ENCODE peak calls at places on chromosomes 6 and 20, in seven cellular contexts. O, E, Y, N, I, G and C are unnamed samples.

GRCh38 chr6:36968266-36968977 is 13.9 kb downstream of the PI16 start:
- DNase-seq in O (no peak), E (no peak), Y (no peak), N (no peak), I (no peak), G (no peak), C (no peak)

GRCh38 chr6:65155083-65155482 is 551.9 kb downstream of the EYS start:
- DNase-seq in O (no peak), E (no peak), Y (no peak), N (peak), I (no peak), G (no peak), C (no peak)

GRCh38 chr20:57417830-57418780 is 26.9 kb downstream of the RBM38 start:
- DNase-seq in O (no peak), E (no peak), Y (no peak), N (no peak), I (no peak), G (no peak), C (no peak)

GRCh38 chr6:156988276-156989158 is 211.3 kb downstream of the ARID1B start:
- DNase-seq in O (no peak), E (no peak), Y (no peak), N (peak), I (peak), G (peak), C (no peak)

GRCh38 chr6:139748353-139749146 is 374.1 kb upstream of the CITED2 start:
- DNase-seq in O (no peak), E (peak), Y (no peak), N (peak), I (peak), G (peak), C (no peak)

GRCh38 chr6:138001750-138002349 is 105.4 kb downstream of the PERP start:
- DNase-seq in O (peak), E (peak), Y (no peak), N (peak), I (peak), G (peak), C (peak)

GRCh38 chr20:38297916-38298674 is 5.9 kb upstream of the BPI start:
- DNase-seq in O (no peak), E (no peak), Y (no peak), N (no peak), I (no peak), G (no peak), C (no peak)

GRCh38 chr20:47502271-47502730 is 614 bp downstream of the NCOA3 start:
- DNase-seq in O (peak), E (peak), Y (no peak), N (peak), I (peak), G (peak), C (peak)

GRCh38 chr6:168225471-168225901 is 94.1 kb downstream of the DACT2 start:
- DNase-seq in O (no peak), E (no peak), Y (peak), N (peak), I (peak), G (peak), C (no peak)

GRCh38 chr6:52741872-52742271 is 21.4 kb downstream of the GSTA2 start:
- DNase-seq in O (no peak), E (no peak), Y (no peak), N (no peak), I (no peak), G (no peak), C (no peak)

GRCh38 chr20:64104667-64105451 is 2.5 kb downstream of the NPBWR2 start:
- DNase-seq in O (peak), E (no peak), Y (no peak), N (no peak), I (no peak), G (no peak), C (no peak)

GRCh38 chr20:46021361-46022359 is 7.4 kb upstream of the SLC12A5 start:
- DNase-seq in O (peak), E (no peak), Y (peak), N (peak), I (peak), G (peak), C (peak)

GRCh38 chr6:151998784-151999183 is 191.3 kb downstream of the ESR1 start:
- DNase-seq in O (no peak), E (no peak), Y (no peak), N (no peak), I (no peak), G (no peak), C (no peak)

GRCh38 chr6:37024665-37025337 is 19.3 kb downstream of the FGD2 start:
- DNase-seq in O (no peak), E (peak), Y (no peak), N (no peak), I (no peak), G (no peak), C (no peak)

GRCh38 chr20:61801857-61802442 is 263.7 kb downstream of the TAF4 start:
- DNase-seq in O (no peak), E (no peak), Y (no peak), N (no peak), I (no peak), G (no peak), C (no peak)

GRCh38 chr6:9978480-9978879 is 436.4 kb downstream of the TFAP2A start:
- DNase-seq in O (no peak), E (no peak), Y (no peak), N (no peak), I (no peak), G (no peak), C (no peak)

GRCh38 chr6:15623282-15624116 is 39.3 kb downstream of the DTNBP1 start:
- DNase-seq in O (no peak), E (peak), Y (no peak), N (peak), I (peak), G (peak), C (no peak)

GRCh38 chr6:20953019-20953418 is 418.8 kb downstream of the CDKAL1 start:
- DNase-seq in O (no peak), E (no peak), Y (no peak), N (no peak), I (peak), G (no peak), C (no peak)

GRCh38 chr20:38238834-38239233 is 21.7 kb downstream of the KIAA1755 start:
- DNase-seq in O (no peak), E (no peak), Y (no peak), N (no peak), I (no peak), G (no peak), C (no peak)

GRCh38 chr20:43938017-43938655 is 23.5 kb downstream of the TOX2 start:
- DNase-seq in O (no peak), E (no peak), Y (no peak), N (no peak), I (no peak), G (peak), C (no peak)

GRCh38 chr6:57324538-57324937 is 7.1 kb downstream of the PRIM2 start:
- DNase-seq in O (no peak), E (peak), Y (no peak), N (peak), I (no peak), G (peak), C (no peak)

GRCh38 chr20:1654994-1655393 is 2.6 kb downstream of the SIRPG start:
- DNase-seq in O (no peak), E (no peak), Y (no peak), N (no peak), I (no peak), G (no peak), C (no peak)

GRCh38 chr6:158475344-158476302 is 84.3 kb upstream of the TMEM181 start:
- DNase-seq in O (no peak), E (peak), Y (no peak), N (no peak), I (no peak), G (peak), C (no peak)

GRCh38 chr6:170127151-170127550 is 163.7 kb downstream of the DLL1 start:
- DNase-seq in O (peak), E (no peak), Y (no peak), N (no peak), I (no peak), G (no peak), C (no peak)

GRCh38 chr20:3314391-3314790 is 75.4 kb upstream of the SLC4A11 start:
- DNase-seq in O (no peak), E (no peak), Y (no peak), N (no peak), I (peak), G (no peak), C (no peak)

GRCh38 chr6:2396856-2397640 is 151.6 kb upstream of the GMDS start:
- DNase-seq in O (no peak), E (peak), Y (no peak), N (peak), I (no peak), G (peak), C (no peak)

GRCh38 chr6:34574647-34575293 is 18.6 kb upstream of the SPDEF start:
- DNase-seq in O (no peak), E (no peak), Y (no peak), N (no peak), I (no peak), G (no peak), C (no peak)

DNA sequence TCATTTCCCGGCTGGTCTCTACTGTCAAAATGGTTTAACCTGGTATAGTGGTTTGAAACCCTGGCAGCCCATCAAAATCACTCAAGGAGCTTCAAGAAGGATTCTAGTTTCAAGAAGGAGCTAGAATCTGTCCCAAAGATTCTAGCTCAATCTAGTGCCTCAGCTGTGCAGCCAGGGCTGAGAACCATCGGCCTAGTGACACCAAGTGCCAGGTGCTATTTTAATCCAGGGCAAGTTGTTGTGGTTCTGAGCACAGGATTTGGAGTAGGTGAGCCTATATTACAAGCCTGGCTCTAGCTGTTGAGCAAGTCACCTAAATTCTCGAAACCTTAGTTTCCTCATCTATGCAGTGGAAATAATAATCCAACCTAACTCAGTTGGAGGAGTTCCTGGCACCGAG is 3.7 kb downstream of the MOCS1 start:
- DNase-seq in O (no peak), E (no peak), Y (no peak), N (no peak), I (no peak), G (no peak), C (no peak)
- H3K4ac ChIP-seq in O (no peak), E (no peak), Y (no peak), N (no peak), I (no peak), G (no peak), C (no peak)

GRCh38 chr6:155330922-155331321 is 16.6 kb upstream of the TFB1M start:
- DNase-seq in O (no peak), E (no peak), Y (no peak), N (no peak), I (no peak), G (no peak), C (no peak)
- H3K4ac ChIP-seq in O (no peak), E (no peak), Y (no peak), N (no peak), I (no peak), G (no peak), C (no peak)

GRCh38 chr20:4722571-4722970 is 862 bp downstream of the PRND start:
- DNase-seq in O (no peak), E (no peak), Y (no peak), N (no peak), I (peak), G (no peak), C (no peak)

GRCh38 chr20:4721719-4722118 is at the start of gene PRND:
- DNase-seq in O (no peak), E (no peak), Y (no peak), N (no peak), I (peak), G (no peak), C (no peak)

GRCh38 chr20:4719190-4719589 is 2.5 kb upstream of the PRND start:
- DNase-seq in O (no peak), E (no peak), Y (no peak), N (no peak), I (no peak), G (no peak), C (no peak)

GRCh38 chr20:4720121-4720976 is 1.4 kb upstream of the PRND start:
- DNase-seq in O (peak), E (peak), Y (peak), N (peak), I (peak), G (peak), C (peak)

DNA sequence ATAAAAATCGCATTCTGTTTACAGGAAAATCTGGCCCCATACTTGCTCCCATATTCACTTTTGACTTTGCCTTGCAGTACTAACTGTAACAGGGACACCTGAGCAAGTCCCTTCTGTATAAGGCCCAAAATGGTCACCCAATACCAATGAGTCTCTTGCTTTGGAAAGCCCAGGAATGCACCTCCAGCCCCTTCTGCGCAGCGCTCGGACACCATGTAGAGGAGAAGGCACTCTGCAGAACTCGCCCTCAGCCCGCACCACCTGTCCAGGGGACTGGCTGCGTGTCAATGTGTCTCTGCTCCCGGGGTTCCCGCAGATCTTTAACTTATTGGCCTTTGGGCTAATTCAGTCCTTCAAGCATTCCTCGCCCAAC is 746 bp upstream of the PRND start:
- DNase-seq in O (no peak), E (no peak), Y (peak), N (peak), I (no peak), G (no peak), C (no peak)
- H3K4ac ChIP-seq in O (no peak), E (no peak), Y (no peak), N (no peak), I (no peak), G (no peak), C (no peak)

GRCh38 chr6:43717389-43717788 is 29.8 kb upstream of the MRPS18A start:
- DNase-seq in O (no peak), E (no peak), Y (no peak), N (no peak), I (no peak), G (no peak), C (no peak)

GRCh38 chr6:43717822-43718221 is 30.2 kb upstream of the MRPS18A start:
- DNase-seq in O (no peak), E (no peak), Y (no peak), N (no peak), I (no peak), G (no peak), C (no peak)

GRCh38 chr6:43714311-43715055 is 26.9 kb upstream of the MRPS18A start:
- DNase-seq in O (no peak), E (peak), Y (no peak), N (no peak), I (no peak), G (no peak), C (no peak)

GRCh38 chr6:43715056-43715788 is 27.6 kb upstream of the MRPS18A start:
- DNase-seq in O (no peak), E (no peak), Y (no peak), N (no peak), I (no peak), G (no peak), C (no peak)

DNA sequence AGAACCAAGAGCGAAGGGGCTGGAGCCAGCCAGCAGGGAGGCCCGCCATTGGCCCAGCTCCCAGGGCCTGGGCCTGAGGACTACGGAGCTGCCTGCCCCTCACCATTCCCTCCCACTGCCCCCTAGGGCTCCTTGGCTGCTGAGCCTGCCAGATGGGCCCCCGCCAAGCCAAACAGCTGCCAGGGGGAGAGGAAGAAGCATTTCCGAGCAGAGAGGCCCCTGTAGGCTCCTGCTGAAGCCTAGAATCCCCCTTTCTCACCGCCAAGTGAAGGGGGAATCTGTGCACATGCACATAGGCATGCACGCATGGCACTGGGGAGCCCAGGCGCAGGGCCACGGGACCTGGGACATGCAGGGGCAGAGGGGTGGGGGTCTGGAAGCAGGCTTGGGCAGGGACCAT is 28.5 kb upstream of the MRPS18A start:
- DNase-seq in O (no peak), E (no peak), Y (no peak), N (no peak), I (no peak), G (no peak), C (no peak)
- H3K4ac ChIP-seq in O (no peak), E (no peak), Y (no peak), N (no peak), I (no peak), G (no peak), C (no peak)

GRCh38 chr6:68443704-68444103 is 191.4 kb upstream of the ADGRB3 start:
- DNase-seq in O (no peak), E (no peak), Y (no peak), N (no peak), I (no peak), G (no peak), C (no peak)

GRCh38 chr6:68447112-68447511 is 188.0 kb upstream of the ADGRB3 start:
- DNase-seq in O (peak), E (no peak), Y (peak), N (no peak), I (peak), G (no peak), C (no peak)

DNA sequence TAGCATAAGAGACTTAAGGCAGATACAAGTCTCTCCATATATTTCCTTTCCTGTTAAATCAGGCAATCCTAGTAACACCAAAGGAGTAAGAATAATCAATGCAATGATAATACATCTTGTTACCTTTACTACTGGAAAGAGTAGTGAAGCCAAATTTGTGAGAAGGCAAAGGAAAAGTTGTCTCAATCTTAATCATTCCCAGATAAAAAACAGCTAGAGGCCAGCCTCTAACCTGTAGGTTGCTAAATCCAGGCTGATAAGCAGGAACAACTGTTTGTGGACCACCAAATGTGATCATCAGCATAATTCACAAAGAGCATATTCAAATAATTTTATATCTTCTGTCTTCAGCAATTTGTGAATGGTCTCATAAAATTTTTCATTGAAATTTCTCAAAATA is 189.2 kb upstream of the ADGRB3 start:
- DNase-seq in O (no peak), E (no peak), Y (no peak), N (no peak), I (peak), G (no peak), C (no peak)
- H3K4ac ChIP-seq in O (no peak), E (no peak), Y (no peak), N (no peak), I (no peak), G (no peak), C (no peak)

DNA sequence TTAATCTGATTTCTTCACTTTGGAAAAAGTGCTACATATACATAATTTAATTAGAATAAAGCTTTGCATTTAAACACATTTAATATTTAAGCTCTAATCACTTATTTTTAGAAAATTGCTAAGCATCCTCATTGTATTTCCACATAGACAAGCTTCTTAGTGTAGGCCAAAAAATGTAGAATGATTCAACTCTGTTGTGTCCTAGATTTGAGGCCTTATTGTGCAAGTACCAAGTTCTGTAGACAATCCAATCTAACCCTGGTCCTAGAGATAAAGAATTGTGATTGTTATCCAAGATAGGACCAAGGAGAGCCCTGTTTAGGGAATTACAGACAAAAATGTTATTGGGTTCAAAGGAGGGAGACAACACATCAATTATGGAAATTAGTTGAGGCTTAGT is 27.6 kb downstream of the MRAP2 start:
- DNase-seq in O (no peak), E (no peak), Y (no peak), N (no peak), I (no peak), G (no peak), C (no peak)
- H3K4ac ChIP-seq in O (no peak), E (no peak), Y (no peak), N (no peak), I (no peak), G (no peak), C (no peak)

GRCh38 chr20:9476637-9477036 is 37.8 kb upstream of the LAMP5 start:
- DNase-seq in O (no peak), E (no peak), Y (no peak), N (no peak), I (no peak), G (no peak), C (no peak)
- H3K4ac ChIP-seq in O (no peak), E (no peak), Y (no peak), N (no peak), I (no peak), G (no peak), C (no peak)

GRCh38 chr20:51009303-51010042 is 13.4 kb downstream of the KCNG1 start:
- DNase-seq in O (no peak), E (no peak), Y (no peak), N (no peak), I (no peak), G (no peak), C (no peak)
- H3K4ac ChIP-seq in O (no peak), E (no peak), Y (no peak), N (no peak), I (no peak), G (no peak), C (peak)

GRCh38 chr6:25009351-25009750 is 73.6 kb upstream of the RIPOR2 start:
- DNase-seq in O (no peak), E (no peak), Y (no peak), N (no peak), I (no peak), G (no peak), C (no peak)
- H3K4ac ChIP-seq in O (no peak), E (peak), Y (no peak), N (no peak), I (no peak), G (no peak), C (no peak)